ENCODE peak calls at places on chromosome 10, in four cellular contexts. F, E, H and U are unnamed samples.

GRCh38 chr10:6151087-6151977 is 51.4 kb upstream of the PFKFB3 start:
- DNase-seq in F (peak; percentile 72), E (peak; percentile 93), H (no peak), U (peak; percentile 80)

GRCh38 chr10:44289125-44289524 is 95.8 kb downstream of the CXCL12 start:
- DNase-seq in F (no peak), E (no peak), H (no peak), U (no peak)

GRCh38 chr10:96834121-96834520 is 2.0 kb downstream of the LCOR start:
- DNase-seq in F (no peak), E (no peak), H (no peak), U (no peak)

GRCh38 chr10:126686732-126687693 is 16.5 kb upstream of the C10orf90 start:
- DNase-seq in F (no peak), E (peak; percentile 18), H (no peak), U (no peak)

GRCh38 chr10:118571123-118571522 is 24.3 kb downstream of the PRLHR start:
- DNase-seq in F (no peak), E (no peak), H (no peak), U (peak; percentile 60)

GRCh38 chr10:63388421-63389031 is 77.3 kb downstream of the JMJD1C start:
- DNase-seq in F (no peak), E (no peak), H (peak; percentile 4), U (no peak)

GRCh38 chr10:77279207-77279606 is 358.4 kb downstream of the KCNMA1 start:
- DNase-seq in F (no peak), E (no peak), H (no peak), U (no peak)

GRCh38 chr10:11145498-11145855 is 127.8 kb downstream of the CELF2 start:
- DNase-seq in F (peak; percentile 40), E (no peak), H (no peak), U (no peak)

GRCh38 chr10:97043563-97043855 is 142.2 kb downstream of the SLIT1 start:
- DNase-seq in F (no peak), E (no peak), H (no peak), U (no peak)

GRCh38 chr10:77401681-77402080 is 235.9 kb downstream of the KCNMA1 start:
- DNase-seq in F (no peak), E (no peak), H (no peak), U (no peak)

GRCh38 chr10:4051011-4051407 is 266.0 kb upstream of the KLF6 start:
- DNase-seq in F (peak; percentile 50), E (no peak), H (no peak), U (peak; percentile 72)

GRCh38 chr10:101379663-101380352 is 25.8 kb downstream of the BTRC start:
- DNase-seq in F (no peak), E (no peak), H (no peak), U (no peak)

GRCh38 chr10:53843691-53844362 is 957.2 kb downstream of the PCDH15 start:
- DNase-seq in F (no peak), E (peak; percentile 65), H (no peak), U (no peak)

GRCh38 chr10:8913720-8914119 is 859.2 kb downstream of the GATA3 start:
- DNase-seq in F (no peak), E (no peak), H (no peak), U (no peak)

GRCh38 chr10:58464956-58465355 is 47.7 kb upstream of the BICC1 start:
- DNase-seq in F (no peak), E (peak; percentile 38), H (no peak), U (no peak)

GRCh38 chr10:17138450-17139062 is 8.9 kb upstream of the CUBN start:
- DNase-seq in F (no peak), E (no peak), H (no peak), U (no peak)

GRCh38 chr10:84337199-84337598 is 8.8 kb downstream of the CCSER2 start:
- DNase-seq in F (no peak), E (no peak), H (no peak), U (no peak)

GRCh38 chr10:132135398-132135872 is 51.3 kb upstream of the DPYSL4 start:
- DNase-seq in F (no peak), E (peak; percentile 20), H (no peak), U (no peak)

GRCh38 chr10:114356786-114357588 is 47.3 kb downstream of the AFAP1L2 start:
- DNase-seq in F (no peak), E (no peak), H (no peak), U (no peak)

GRCh38 chr10:4242561-4243035 is 457.6 kb upstream of the KLF6 start:
- DNase-seq in F (no peak), E (peak; percentile 52), H (no peak), U (peak; percentile 50)

GRCh38 chr10:102651455-102652169 is 7.3 kb downstream of the TRIM8 start:
- DNase-seq in F (no peak), E (no peak), H (no peak), U (no peak)

GRCh38 chr10:11758527-11759236 is 16.5 kb downstream of the ECHDC3 start:
- DNase-seq in F (no peak), E (peak; percentile 52), H (no peak), U (no peak)

GRCh38 chr10:130416334-130416950 is 280.3 kb downstream of the GLRX3 start:
- DNase-seq in F (no peak), E (no peak), H (no peak), U (no peak)

GRCh38 chr10:75936841-75937240 is 505.4 kb downstream of the LRMDA start:
- DNase-seq in F (no peak), E (no peak), H (no peak), U (no peak)

GRCh38 chr10:25048463-25048862 is 32.1 kb downstream of the THNSL1 start:
- DNase-seq in F (peak; percentile 24), E (no peak), H (no peak), U (peak; percentile 64)

GRCh38 chr10:104819731-104820130 is 178.6 kb downstream of the SORCS3 start:
- DNase-seq in F (no peak), E (no peak), H (no peak), U (no peak)

GRCh38 chr10:9596368-9596920 is 1421.2 kb upstream of the CELF2 start:
- DNase-seq in F (no peak), E (no peak), H (no peak), U (no peak)

GRCh38 chr10:92849576-92850090 is 1.3 kb downstream of the EXOC6 start:
- DNase-seq in F (no peak), E (no peak), H (no peak), U (no peak)

GRCh38 chr10:117201826-117202225 is 4.5 kb downstream of the KCNK18 start:
- DNase-seq in F (no peak), E (no peak), H (no peak), U (no peak)

GRCh38 chr10:126373982-126374381 is 14.3 kb downstream of the ADAM12 start:
- DNase-seq in F (no peak), E (no peak), H (no peak), U (no peak)

GRCh38 chr10:61166489-61166888 is 222.5 kb upstream of the RHOBTB1 start:
- DNase-seq in F (no peak), E (no peak), H (no peak), U (no peak)

GRCh38 chr10:72174297-72174662 is 41.5 kb upstream of the ANAPC16 start:
- DNase-seq in F (no peak), E (no peak), H (no peak), U (no peak)

GRCh38 chr10:974038-974784 is 14.0 kb upstream of the GTPBP4 start:
- DNase-seq in F (no peak), E (peak; percentile 67), H (no peak), U (no peak)

GRCh38 chr10:104253106-104253505 is 1.6 kb upstream of the GSTO1 start:
- DNase-seq in F (no peak), E (peak; percentile 97), H (no peak), U (no peak)

GRCh38 chr10:122780391-122780790 is 65.3 kb downstream of the CUZD1 start:
- DNase-seq in F (no peak), E (peak; percentile 49), H (no peak), U (no peak)

GRCh38 chr10:42177077-42177792 is 461.1 kb downstream of the ZNF33B start:
- DNase-seq in F (no peak), E (no peak), H (no peak), U (no peak)